ENCODE peak calls at places on chromosomes 5 and 9, in eight cellular contexts. C is occipital lobe, R is T-helper 1 cell, J is NT2/D1, B is AG08396, V is iPS-NIHi11, S is cardiac fibroblast, F is A549. Y is an unnamed sample.

GRCh38 chr5:761854-762685 is 22.5 kb downstream of the ZDHHC11B start:
- DNase-seq in F (no peak), V (peak), C (no peak), J (no peak), R (no peak), B (no peak), S (no peak), Y (no peak)

GRCh38 chr9:125631391-125632085 is 75.5 kb downstream of the MAPKAP1 start:
- DNase-seq in C (no peak), S (peak), V (peak), R (no peak), F (peak), B (peak), J (no peak), Y (peak)

GRCh38 chr9:93676310-93677054 is 100.1 kb downstream of the PHF2 start:
- DNase-seq in C (no peak), J (no peak), F (no peak), R (no peak), S (no peak), B (no peak), V (no peak), Y (no peak)

GRCh38 chr9:130871395-130872057 is 25.1 kb downstream of the QRFP start:
- DNase-seq in C (no peak), F (no peak), S (no peak), V (no peak), B (no peak), J (no peak), R (no peak), Y (no peak)

GRCh38 chr9:124280176-124280691 is 22.5 kb downstream of the NEK6 start:
- DNase-seq in C (no peak), R (no peak), B (peak), V (no peak), F (no peak), S (peak), J (no peak), Y (peak)

GRCh38 chr5:119996128-119996527 is 366.8 kb downstream of the FAM170A start:
- DNase-seq in R (no peak), C (no peak), J (no peak), V (no peak), B (no peak), S (no peak), F (no peak), Y (peak)

GRCh38 chr5:38258037-38258318 is 381 bp upstream of the EGFLAM start:
- DNase-seq in F (no peak), R (no peak), J (no peak), B (no peak), V (no peak), C (no peak), S (no peak), Y (no peak)

GRCh38 chr5:89388872-89389271 is 505.9 kb upstream of the MEF2C start:
- DNase-seq in S (no peak), V (no peak), C (no peak), R (no peak), J (no peak), F (no peak), B (no peak), Y (no peak)

GRCh38 chr9:117160254-117160653 is 254.6 kb downstream of the ASTN2 start:
- DNase-seq in F (no peak), C (no peak), V (peak), J (peak), S (no peak), B (no peak), R (no peak), Y (no peak)

GRCh38 chr5:2895876-2896275 is 144.4 kb upstream of the IRX2 start:
- DNase-seq in R (no peak), S (no peak), B (no peak), C (no peak), J (no peak), V (no peak), F (no peak), Y (no peak)

GRCh38 chr9:74609671-74610416 is 112.7 kb downstream of the RORB start:
- DNase-seq in J (no peak), C (no peak), B (no peak), F (no peak), S (peak), V (no peak), R (no peak), Y (no peak)

GRCh38 chr5:107513337-107514125 is 157.2 kb downstream of the EFNA5 start:
- DNase-seq in S (no peak), F (no peak), J (no peak), V (no peak), C (no peak), B (no peak), R (no peak), Y (no peak)

GRCh38 chr5:144453753-144454152 is 283.1 kb downstream of the KCTD16 start:
- DNase-seq in V (no peak), S (no peak), J (no peak), F (no peak), C (no peak), R (no peak), B (no peak), Y (no peak)

GRCh38 chr9:118809160-118809625 is 560.0 kb downstream of the BRINP1 start:
- DNase-seq in B (no peak), J (no peak), S (no peak), R (no peak), F (no peak), V (no peak), C (no peak), Y (no peak)

GRCh38 chr5:128062172-128062746 is 21.3 kb upstream of the SLC12A2 start:
- DNase-seq in R (no peak), J (no peak), C (no peak), F (no peak), B (peak), S (peak), V (no peak), Y (peak)

GRCh38 chr9:22206833-22207232 is 197.7 kb upstream of the CDKN2B start:
- DNase-seq in B (no peak), R (no peak), S (no peak), V (no peak), J (no peak), F (no peak), C (no peak), Y (no peak)

GRCh38 chr5:171628344-171628743 is 157.3 kb upstream of the SMIM23 start:
- DNase-seq in C (no peak), J (no peak), F (no peak), B (no peak), R (no peak), V (no peak), S (no peak), Y (no peak)

GRCh38 chr5:133821311-133821741 is 147.1 kb downstream of the C5orf15 start:
- DNase-seq in F (no peak), V (no peak), B (no peak), J (no peak), S (no peak), R (no peak), C (no peak), Y (no peak)

GRCh38 chr5:109250533-109251329 is 159.0 kb downstream of the PJA2 start:
- DNase-seq in S (no peak), B (no peak), C (no peak), V (no peak), F (no peak), J (no peak), R (no peak), Y (no peak)

GRCh38 chr5:16018970-16019369 is 160.6 kb downstream of the MARCHF11 start:
- DNase-seq in S (no peak), F (no peak), B (no peak), V (no peak), R (no peak), C (no peak), J (no peak), Y (no peak)

GRCh38 chr9:96015876-96016686 is 140.6 kb downstream of the ERCC6L2 start:
- DNase-seq in R (no peak), J (no peak), V (no peak), B (no peak), S (no peak), C (no peak), F (no peak), Y (no peak)

GRCh38 chr9:73685786-73686185 is 534.1 kb downstream of the ANXA1 start:
- DNase-seq in R (no peak), B (no peak), J (no peak), C (no peak), V (no peak), S (no peak), F (no peak), Y (no peak)

GRCh38 chr5:141560141-141560540 is 58.7 kb downstream of the DIAPH1 start:
- DNase-seq in B (no peak), J (no peak), F (no peak), S (peak), C (no peak), R (no peak), V (no peak), Y (peak)

GRCh38 chr9:109986423-109987055 is 206.5 kb downstream of the PALM2AKAP2 start:
- DNase-seq in V (no peak), C (no peak), B (peak), F (no peak), J (no peak), S (peak), R (no peak), Y (peak)

GRCh38 chr5:4089087-4089486 is 493.5 kb downstream of the IRX1 start:
- DNase-seq in C (no peak), V (no peak), B (no peak), F (no peak), R (no peak), J (no peak), S (no peak), Y (no peak)

GRCh38 chr5:65938256-65938655 is 11.9 kb downstream of the ERBIN start:
- DNase-seq in J (no peak), C (no peak), S (no peak), R (no peak), F (no peak), V (no peak), B (no peak), Y (no peak)

GRCh38 chr5:75412111-75412990 is 75.3 kb downstream of the HMGCR start:
- DNase-seq in S (peak), C (no peak), J (no peak), V (no peak), F (no peak), R (no peak), B (peak), Y (no peak)

GRCh38 chr5:142894749-142895148 is 124.6 kb downstream of the ARHGAP26 start:
- DNase-seq in S (peak), V (no peak), B (peak), R (no peak), F (no peak), C (no peak), J (no peak), Y (peak)

GRCh38 chr5:139678751-139679750 is 30.9 kb downstream of the CXXC5 start:
- DNase-seq in V (peak), B (peak), J (no peak), S (no peak), C (no peak), F (no peak), R (no peak), Y (peak)

GRCh38 chr9:73219985-73220626 is 68.4 kb downstream of the ANXA1 start:
- DNase-seq in C (no peak), F (no peak), V (no peak), S (peak), B (peak), R (no peak), J (no peak), Y (peak)

GRCh38 chr5:165258188-165258855 is 1752.9 kb downstream of the MAT2B start:
- DNase-seq in B (no peak), F (no peak), S (peak), J (no peak), V (no peak), C (peak), R (no peak), Y (no peak)